ENCODE peak calls at places on chromosome 11, in seven cellular contexts. P is fibroblast of pulmonary artery, O is spleen, G is kidney epithelial cell, Q is thyroid gland, Z is fibroblast of the aortic adventitia, X is B cell. T is an unnamed sample.

GRCh38 chr11:109731451-109731850 is 309.5 kb downstream of the C11orf87 start:
- DNase-seq in P (no peak), O (no peak), G (no peak), Q (no peak), Z (no peak), X (no peak), T (no peak)

GRCh38 chr11:120128392-120129172 is 9.3 kb downstream of the TRIM29 start:
- DNase-seq in P (peak; percentile 12), O (peak; percentile 62), G (no peak), Q (no peak), Z (peak; percentile 61), X (no peak), T (peak; percentile 58)

GRCh38 chr11:1852271-1852877 is 510 bp upstream of the LSP1 start:
- DNase-seq in P (no peak), O (peak; percentile 86), G (no peak), Q (no peak), Z (no peak), X (no peak), T (no peak)

GRCh38 chr11:6968816-6969215 is 42.6 kb downstream of the ZNF215 start:
- DNase-seq in P (peak; percentile 39), O (no peak), G (no peak), Q (no peak), Z (peak; percentile 73), X (no peak), T (no peak)

GRCh38 chr11:27291302-27291889 is 71.6 kb downstream of the CCDC34 start:
- DNase-seq in P (no peak), O (no peak), G (no peak), Q (no peak), Z (no peak), X (no peak), T (no peak)

GRCh38 chr11:85626496-85626895 is 648 bp downstream of the DLG2 start:
- DNase-seq in P (no peak), O (no peak), G (no peak), Q (peak; percentile 85), Z (no peak), X (no peak), T (no peak)

GRCh38 chr11:124536520-124536919 is 6.9 kb downstream of the OR8B12 start:
- DNase-seq in P (peak; percentile 92), O (no peak), G (no peak), Q (peak; percentile 10), Z (peak; percentile 30), X (no peak), T (no peak)

GRCh38 chr11:121930004-121930965 is 185.7 kb downstream of the BLID start:
- DNase-seq in P (peak; percentile 46), O (no peak), G (peak; percentile 49), Q (peak; percentile 30), Z (peak; percentile 51), X (peak; percentile 15), T (no peak)

GRCh38 chr11:85875505-85875904 is 20.3 kb downstream of the CCDC83 start:
- DNase-seq in P (peak; percentile 50), O (no peak), G (no peak), Q (no peak), Z (peak; percentile 28), X (no peak), T (no peak)

GRCh38 chr11:13329670-13330401 is 52.2 kb downstream of the BMAL1 start:
- DNase-seq in P (no peak), O (no peak), G (no peak), Q (peak; percentile 81), Z (no peak), X (no peak), T (no peak)

GRCh38 chr11:10414659-10415058 is 40.4 kb upstream of the AMPD3 start:
- DNase-seq in P (peak; percentile 74), O (peak; percentile 86), G (no peak), Q (no peak), Z (peak; percentile 50), X (no peak), T (no peak)

GRCh38 chr11:65159005-65159404 is 11.0 kb upstream of the SPDYC start:
- DNase-seq in P (no peak), O (no peak), G (no peak), Q (no peak), Z (no peak), X (no peak), T (no peak)

GRCh38 chr11:65479184-65480145 is 19.4 kb upstream of the MALAT1 start:
- DNase-seq in P (peak; percentile 94), O (no peak), G (no peak), Q (peak; percentile 47), Z (peak; percentile 99), X (peak; percentile 7), T (peak; percentile 59)

GRCh38 chr11:1120532-1121342 is 37.0 kb upstream of the MUC5AC start:
- DNase-seq in P (no peak), O (peak; percentile 69), G (no peak), Q (no peak), Z (no peak), X (no peak), T (no peak)

GRCh38 chr11:8681837-8682218 is 637 bp downstream of the TRIM66 start:
- DNase-seq in P (no peak), O (no peak), G (no peak), Q (peak; percentile 15), Z (no peak), X (no peak), T (no peak)

GRCh38 chr11:8683115-8683807 is 669 bp downstream of the RPL27A start:
- DNase-seq in P (no peak), O (no peak), G (no peak), Q (no peak), Z (peak; percentile 30), X (no peak), T (no peak)

GRCh38 chr11:8685306-8685705 is 2.7 kb downstream of the RPL27A start:
- DNase-seq in P (no peak), O (no peak), G (no peak), Q (no peak), Z (no peak), X (no peak), T (no peak)

GRCh38 chr11:8684600-8685290 is 2.2 kb downstream of the RPL27A start:
- DNase-seq in P (no peak), O (no peak), G (no peak), Q (no peak), Z (no peak), X (no peak), T (no peak)

GRCh38 chr11:8682219-8683114 is at the start of the genes RPL27A and TRIM66:
- DNase-seq in P (peak; percentile 97), O (peak; percentile 99), G (peak; percentile 74), Q (peak; percentile 99), Z (peak; percentile 96), X (peak; percentile 85), T (peak; percentile 100)
- TF ChIP-seq CTCF in P (peak; percentile 4), O (no peak), G (no peak), Q (peak; percentile 12), Z (peak; percentile 31), X (peak; percentile 18), T (peak; percentile 45)

GRCh38 chr11:17598700-17599459 is 51.8 kb downstream of the OTOG start:
- DNase-seq in P (peak; percentile 66), O (peak; percentile 90), G (peak; percentile 9), Q (peak; percentile 63), Z (peak; percentile 63), X (peak; percentile 66), T (peak; percentile 64)
- TF ChIP-seq CTCF in P (peak; percentile 98), O (peak; percentile 58), G (peak; percentile 96), Q (peak; percentile 76), Z (peak; percentile 98), X (peak; percentile 95), T (peak; percentile 91)

GRCh38 chr11:17547932-17548331 is 873 bp downstream of the OTOG start:
- DNase-seq in P (no peak), O (no peak), G (no peak), Q (no peak), Z (no peak), X (no peak), T (no peak)
- TF ChIP-seq CTCF in P (no peak), O (no peak), G (no peak), Q (no peak), Z (no peak), X (no peak), T (no peak)

GRCh38 chr11:95242990-95243590 is 12.1 kb upstream of the SESN3 start:
- DNase-seq in P (no peak), O (no peak), G (no peak), Q (no peak), Z (no peak), X (no peak), T (no peak)
- TF ChIP-seq CTCF in P (no peak), O (no peak), G (no peak), Q (no peak), Z (no peak), X (no peak), T (no peak)

DNA sequence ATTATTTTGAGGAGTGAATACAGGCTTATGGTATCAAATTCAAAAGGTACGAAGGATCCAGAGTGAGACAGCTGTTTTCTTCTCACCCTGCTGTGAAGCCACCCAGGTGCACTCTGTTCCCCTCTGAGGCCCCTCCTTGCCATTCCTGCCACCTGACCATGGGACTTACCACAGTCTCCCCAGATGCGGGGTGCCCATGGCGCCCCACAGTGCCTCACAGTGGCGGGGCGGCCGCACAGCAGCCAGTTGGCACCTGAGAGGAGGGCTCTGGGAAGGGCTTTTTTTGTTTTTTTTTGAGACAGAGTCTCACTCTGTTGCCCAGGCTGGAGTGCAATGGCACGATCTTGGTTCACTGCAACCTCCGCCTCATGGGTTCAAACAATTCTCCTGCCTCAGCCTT is 151.7 kb downstream of the CEP164 start:
- DNase-seq in P (no peak), O (no peak), G (no peak), Q (no peak), Z (no peak), X (no peak), T (no peak)
- TF ChIP-seq CTCF in P (no peak), O (no peak), G (peak; percentile 16), Q (no peak), Z (no peak), X (no peak), T (peak; percentile 13)

GRCh38 chr11:55719608-55720160 is 53.6 kb upstream of the OR5D13 start:
- DNase-seq in P (no peak), O (no peak), G (no peak), Q (no peak), Z (no peak), X (no peak), T (no peak)

GRCh38 chr11:55714982-55715888 is 53.2 kb downstream of the OR4C6 start:
- DNase-seq in P (no peak), O (no peak), G (no peak), Q (no peak), Z (no peak), X (no peak), T (no peak)
- TF ChIP-seq CTCF in P (no peak), O (no peak), G (no peak), Q (no peak), Z (no peak), X (no peak), T (peak; percentile 13)

GRCh38 chr11:68017858-68018729 is 8.0 kb downstream of the ALDH3B1 start:
- DNase-seq in P (no peak), O (no peak), G (no peak), Q (no peak), Z (no peak), X (no peak), T (peak; percentile 70)
- TF ChIP-seq CTCF in P (no peak), O (no peak), G (no peak), Q (no peak), Z (no peak), X (no peak), T (no peak)

T was measured in chondrocyte.